ENCODE peak calls at places on chromosomes 2 and 18, in four cellular contexts. C, X, J and Y are unnamed samples.
A peak's percentile ranks its signal among the peaks of the same experiment; 100 is the strongest.

GRCh38 chr2:240211598-240212424 is 71.4 kb upstream of the OTOS start:
- DNase-seq in X (no peak), J (no peak), C (no peak), Y (peak; percentile 69)

GRCh38 chr2:50492452-50492851 is 539.5 kb downstream of the NRXN1 start:
- DNase-seq in J (peak; percentile 39), C (peak; percentile 54), X (peak; percentile 14), Y (no peak)

GRCh38 chr2:174748948-174749347 is 15.3 kb downstream of the CHRNA1 start:
- DNase-seq in J (peak; percentile 63), X (peak; percentile 74), C (peak; percentile 59), Y (no peak)

GRCh38 chr2:142602418-142602989 is 275.0 kb upstream of the KYNU start:
- DNase-seq in X (no peak), C (no peak), J (no peak), Y (no peak)

GRCh38 chr2:79116997-79117928 is 3.0 kb upstream of the REG1A start:
- DNase-seq in C (no peak), J (no peak), X (no peak), Y (no peak)

GRCh38 chr2:180983468-180984388 is 3.3 kb downstream of the UBE2E3 start:
- DNase-seq in J (no peak), C (peak; percentile 77), X (peak; percentile 31), Y (no peak)

GRCh38 chr2:60313470-60314172 is 239.8 kb downstream of the BCL11A start:
- DNase-seq in C (no peak), X (no peak), J (no peak), Y (no peak)

GRCh38 chr2:168136392-168136977 is 110.9 kb downstream of the STK39 start:
- DNase-seq in J (no peak), C (peak; percentile 53), X (no peak), Y (no peak)

GRCh38 chr2:98465456-98466201 is 21.0 kb downstream of the INPP4A start:
- DNase-seq in J (peak; percentile 75), X (peak; percentile 90), C (no peak), Y (no peak)

GRCh38 chr2:178865537-178865936 is 58.3 kb upstream of the TTN start:
- DNase-seq in C (no peak), X (no peak), J (no peak), Y (no peak)

GRCh38 chr2:120729410-120730052 is 6.1 kb upstream of the GLI2 start:
- DNase-seq in C (no peak), J (no peak), X (no peak), Y (peak; percentile 26)

GRCh38 chr2:139162456-139162855 is 382.3 kb upstream of the NXPH2 start:
- DNase-seq in C (no peak), X (no peak), J (no peak), Y (no peak)

GRCh38 chr18:76378526-76379215 is 116.4 kb downstream of the ZNF516 start:
- DNase-seq in C (no peak), J (no peak), X (no peak), Y (peak; percentile 66)

GRCh38 chr2:8566788-8567468 is 114.9 kb upstream of the ID2 start:
- DNase-seq in J (no peak), C (no peak), X (no peak), Y (peak; percentile 41)

GRCh38 chr2:109184368-109184767 is 55.4 kb downstream of the SH3RF3 start:
- DNase-seq in C (no peak), J (no peak), X (no peak), Y (no peak)

GRCh38 chr2:195094330-195094729 is 562.7 kb upstream of the SLC39A10 start:
- DNase-seq in J (no peak), X (no peak), C (no peak), Y (no peak)

GRCh38 chr2:237435844-237436590 is 22.1 kb upstream of the COL6A3 start:
- DNase-seq in J (no peak), C (no peak), X (no peak), Y (no peak)

GRCh38 chr2:10221443-10221842 is 81.3 kb upstream of the HPCAL1 start:
- DNase-seq in X (no peak), C (no peak), J (no peak), Y (no peak)

GRCh38 chr18:64713284-64713683 is 564.4 kb upstream of the LINC00305 start:
- DNase-seq in C (no peak), J (no peak), X (no peak), Y (no peak)

GRCh38 chr2:127194447-127194846 is 25.7 kb downstream of the CYP27C1 start:
- DNase-seq in C (no peak), J (no peak), X (no peak), Y (no peak)

GRCh38 chr2:215269397-215270117 is 42.3 kb upstream of the ATIC start:
- DNase-seq in J (peak; percentile 64), X (peak; percentile 65), C (peak; percentile 85), Y (no peak)

GRCh38 chr2:220949476-220949875 is 622.6 kb downstream of the EPHA4 start:
- DNase-seq in C (no peak), J (no peak), X (no peak), Y (no peak)

GRCh38 chr2:129925381-129925780 is 54.1 kb upstream of the RAB6C start:
- DNase-seq in X (no peak), C (no peak), J (no peak), Y (no peak)

GRCh38 chr2:224555823-224556366 is 29.3 kb downstream of the CUL3 start:
- DNase-seq in X (no peak), J (no peak), C (no peak), Y (no peak)

GRCh38 chr2:20447437-20448245 is 767 bp downstream of the RHOB start:
- DNase-seq in J (peak; percentile 57), X (peak; percentile 57), C (no peak), Y (peak; percentile 82)

GRCh38 chr18:37778417-37779165 is 213.0 kb upstream of the CELF4 start:
- DNase-seq in J (peak; percentile 46), C (peak; percentile 37), X (peak; percentile 43), Y (no peak)

GRCh38 chr18:10099539-10100140 is 185.8 kb downstream of the VAPA start:
- DNase-seq in J (no peak), X (no peak), C (no peak), Y (no peak)

GRCh38 chr2:208363485-208363884 is 43.1 kb upstream of the PTH2R start:
- DNase-seq in X (no peak), J (no peak), C (no peak), Y (no peak)

GRCh38 chr18:8893628-8894231 is 188.4 kb downstream of the MTCL1 start:
- DNase-seq in X (no peak), C (no peak), J (no peak), Y (no peak)

GRCh38 chr2:218648473-218649100 is 10.8 kb downstream of the ZNF142 start:
- DNase-seq in X (peak; percentile 54), C (peak; percentile 56), J (peak; percentile 51), Y (no peak)
- H3K9me3 ChIP-seq in X (no peaks in the 10 kb centered on the region), C (no peaks in the 10 kb centered on the region), J (no peaks in the 10 kb centered on the region), Y (no peaks in the 10 kb centered on the region)

GRCh38 chr2:47034973-47035609 is 119.5 kb upstream of the MCFD2 start:
- DNase-seq in C (peak; percentile 80), X (peak; percentile 46), J (no peak), Y (no peak)
- TF ChIP-seq EP300 in C (peak; percentile 60), X (no peak), J (no peak), Y (no peak)

DNA sequence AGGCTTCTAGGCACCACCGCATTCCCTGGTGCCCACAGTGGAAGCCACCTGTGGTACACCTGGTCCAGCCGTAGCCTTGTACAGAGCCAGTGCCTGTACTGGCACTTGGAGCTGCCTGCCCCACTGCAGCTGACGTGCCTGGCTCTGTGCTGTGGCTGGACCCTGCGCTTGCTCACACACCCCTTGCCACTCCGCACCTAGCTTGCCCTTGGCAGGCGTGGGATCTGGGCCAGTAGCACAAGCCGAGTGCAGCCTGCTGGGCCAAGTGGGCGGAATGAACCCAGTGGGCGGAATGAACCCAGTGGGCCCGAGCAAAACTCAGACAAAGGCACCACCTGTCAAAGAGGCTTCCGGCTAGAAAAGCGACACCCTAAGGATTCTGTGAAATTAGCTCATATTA is 126.3 kb downstream of the ARHGAP28 start:
- DNase-seq in C (no peak), X (no peak), J (no peak), Y (no peak)
- TF ChIP-seq POLR2AphosphoS5 in C (no peak), X (no peak), J (no peak), Y (no peak)

DNA sequence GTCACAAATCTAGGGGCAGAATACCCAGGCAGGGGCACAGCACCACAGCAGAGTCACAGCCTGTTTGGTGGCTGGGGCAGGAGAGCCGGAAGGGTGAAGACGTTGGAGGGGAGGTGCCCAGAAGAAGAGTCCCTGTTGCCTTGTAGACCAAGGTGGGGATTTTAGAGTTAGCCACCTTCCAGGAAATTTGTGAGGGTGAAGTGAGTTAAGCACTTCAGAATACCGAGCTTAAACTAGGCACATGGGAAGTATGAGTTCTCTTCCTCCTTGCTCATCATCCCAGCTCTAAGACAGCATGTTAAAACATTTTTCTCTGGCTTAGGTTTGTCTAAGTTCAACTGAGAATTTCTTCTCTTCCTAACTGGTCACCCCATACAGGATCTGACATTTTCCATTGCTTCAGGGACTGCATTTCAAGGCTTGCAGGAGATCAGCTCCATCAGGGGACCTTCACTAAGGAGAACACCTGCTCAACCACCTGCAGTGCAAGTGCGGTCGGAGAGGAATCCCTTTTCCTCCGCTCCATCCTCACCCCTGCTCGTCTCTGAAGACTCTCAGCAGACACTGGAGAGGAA is 26.5 kb upstream of the PHLPP1 start:
- DNase-seq in X (no peak), J (no peak), C (no peak), Y (no peak)
- H3K9me3 ChIP-seq in X (peaks cover 13% of the 10 kb centered on the region), J (peaks cover 16% of the 10 kb centered on the region), C (peaks cover 16% of the 10 kb centered on the region), Y (peaks cover 5% of the 10 kb centered on the region)

DNA sequence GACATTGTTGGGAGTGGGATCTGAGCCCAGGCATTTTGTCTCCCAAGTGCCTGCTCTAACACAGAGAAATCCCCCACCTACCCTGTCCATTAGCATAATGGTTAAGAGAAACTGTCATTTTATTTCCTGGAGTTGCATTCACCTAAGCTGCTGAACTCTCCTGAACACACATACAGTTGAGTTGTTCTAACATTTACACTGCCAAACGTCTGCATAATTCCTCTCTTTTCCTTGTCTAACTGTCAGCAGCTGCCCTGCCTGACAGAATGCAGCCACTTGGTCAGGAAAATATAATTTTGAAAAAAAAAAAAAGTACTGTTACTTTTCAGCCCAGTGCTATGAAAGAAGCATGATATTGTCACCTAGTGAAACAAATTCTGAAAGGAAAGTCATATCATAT is 396.3 kb upstream of the PIK3C3 start:
- DNase-seq in J (no peak), C (no peak), X (no peak), Y (no peak)
- TF ChIP-seq EP300 in J (no peak), C (no peak), X (no peak), Y (no peak)

GRCh38 chr2:191333911-191334357 is 88.7 kb downstream of the MYO1B start:
- DNase-seq in C (no peak), J (no peak), X (no peak), Y (no peak)
- TF ChIP-seq POLR2AphosphoS5 in C (no peak), J (no peak), X (no peak), Y (no peak)

GRCh38 chr2:2873450-2873811 is 504.2 kb downstream of the EIPR1 start:
- DNase-seq in X (no peak), C (no peak), J (no peak), Y (no peak)
- H3K9me3 ChIP-seq in X (no peaks in the 10 kb centered on the region), C (no peaks in the 10 kb centered on the region), J (peaks cover 5% of the 10 kb centered on the region), Y (no peaks in the 10 kb centered on the region)

GRCh38 chr2:54997826-54998225 is 52.4 kb downstream of the RTN4 start:
- DNase-seq in C (no peak), X (no peak), J (no peak), Y (no peak)
- TF ChIP-seq EP300 in C (no peak), X (no peak), J (no peak), Y (no peak)